ENCODE peak calls at places on chromosomes 2 and 18, in nine cellular contexts. N, I, E, Q, F, L, H, K and U are unnamed samples.

GRCh38 chr2:98601532-98602132 is 6.7 kb downstream of the COA5 start:
- DNase-seq in N (no peak), I (no peak), E (no peak), Q (no peak), F (no peak), L (no peak), H (no peak), K (no peak), U (peak)

GRCh38 chr2:75226617-75227016 is 27.3 kb upstream of the TACR1 start:
- DNase-seq in N (no peak), I (no peak), E (no peak), Q (no peak), F (no peak), L (no peak), H (no peak), K (no peak), U (no peak)

GRCh38 chr2:60100034-60100433 is 453.4 kb downstream of the BCL11A start:
- DNase-seq in N (no peak), I (no peak), E (no peak), Q (no peak), F (no peak), L (no peak), H (no peak), K (no peak), U (no peak)

GRCh38 chr2:220747736-220748135 is 824.4 kb downstream of the EPHA4 start:
- DNase-seq in N (no peak), I (no peak), E (no peak), Q (no peak), F (no peak), L (no peak), H (no peak), K (no peak), U (no peak)

GRCh38 chr2:159202568-159203071 is 83.9 kb downstream of the WDSUB1 start:
- DNase-seq in N (no peak), I (peak), E (no peak), Q (peak), F (no peak), L (no peak), H (no peak), K (no peak), U (no peak)

GRCh38 chr2:177080746-177081145 is 131.8 kb upstream of the HNRNPA3 start:
- DNase-seq in N (no peak), I (no peak), E (no peak), Q (no peak), F (no peak), L (no peak), H (no peak), K (no peak), U (no peak)

GRCh38 chr18:59454909-59455727 is 96.1 kb upstream of the LMAN1 start:
- DNase-seq in N (no peak), I (no peak), E (no peak), Q (no peak), F (no peak), L (no peak), H (no peak), K (no peak), U (no peak)

GRCh38 chr2:23360571-23361125 is 24.3 kb upstream of the KLHL29 start:
- DNase-seq in N (no peak), I (no peak), E (no peak), Q (no peak), F (no peak), L (no peak), H (no peak), K (no peak), U (peak)

GRCh38 chr2:176133366-176133765 is 3.9 kb downstream of the HOXD8 start:
- DNase-seq in N (no peak), I (no peak), E (no peak), Q (no peak), F (no peak), L (no peak), H (no peak), K (no peak), U (no peak)

GRCh38 chr2:113282747-113283533 is 4.2 kb upstream of the PAX8 start:
- DNase-seq in N (no peak), I (no peak), E (no peak), Q (peak), F (no peak), L (no peak), H (no peak), K (no peak), U (peak)

GRCh38 chr18:10113156-10114022 is 199.6 kb downstream of the VAPA start:
- DNase-seq in N (no peak), I (no peak), E (no peak), Q (no peak), F (no peak), L (no peak), H (no peak), K (no peak), U (no peak)

GRCh38 chr2:136057023-136057801 is 60.7 kb downstream of the CXCR4 start:
- DNase-seq in N (no peak), I (no peak), E (no peak), Q (no peak), F (peak), L (peak), H (peak), K (no peak), U (no peak)

GRCh38 chr2:168603439-168603961 is 147.4 kb downstream of the CERS6 start:
- DNase-seq in N (no peak), I (no peak), E (no peak), Q (no peak), F (no peak), L (no peak), H (no peak), K (no peak), U (no peak)

GRCh38 chr2:240507778-240508251 is 50.0 kb downstream of the ANKMY1 start:
- DNase-seq in N (no peak), I (no peak), E (no peak), Q (no peak), F (no peak), L (no peak), H (no peak), K (no peak), U (no peak)

GRCh38 chr2:27890146-27891062 is at the start of the genes BABAM2 and RBKS:
- DNase-seq in N (peak), I (no peak), E (peak), Q (peak), F (peak), L (peak), H (peak), K (peak), U (peak)

GRCh38 chr2:20986540-20986939 is 57.3 kb downstream of the APOB start:
- DNase-seq in N (no peak), I (no peak), E (no peak), Q (no peak), F (no peak), L (no peak), H (no peak), K (no peak), U (no peak)

GRCh38 chr18:48295586-48296311 is 113.4 kb downstream of the ZBTB7C start:
- DNase-seq in N (peak), I (no peak), E (no peak), Q (peak), F (no peak), L (no peak), H (no peak), K (no peak), U (no peak)

GRCh38 chr2:86633094-86633740 is 9.6 kb upstream of the RNF103 start:
- DNase-seq in N (peak), I (no peak), E (no peak), Q (peak), F (no peak), L (no peak), H (no peak), K (no peak), U (no peak)